ENCODE peak calls at places on chromosomes 13 and 19, in ten cellular contexts. One of them, this sample, is unnamed. For H3K9me3, the result is how much of the 10 kb centered on the place peaks cover.

GRCh38 chr19:41449079-41449864 is 6.3 kb downstream of the ERICH4 start:
- DNase-seq in AG04450: peak
- DNase-seq in testis: peak
- DNase-seq in CD4-positive, CD25-positive, alpha-beta regulatory T cell: peak
- DNase-seq in neuronal stem cell: peak
- DNase-seq in heart right ventricle: peak
- DNase-seq in CD8-positive, alpha-beta T cell: peak
- DNase-seq in H9: peak
- DNase-seq in CD4-positive, alpha-beta T cell: peak
- DNase-seq in naive thymus-derived CD4-positive, alpha-beta T cell: peak
- DNase-seq in this sample: peak

GRCh38 chr19:41869374-41869955 is 7.6 kb upstream of the CD79A start:
- DNase-seq in AG04450: no peak
- DNase-seq in testis: no peak
- DNase-seq in CD4-positive, CD25-positive, alpha-beta regulatory T cell: no peak
- DNase-seq in neuronal stem cell: no peak
- DNase-seq in heart right ventricle: no peak
- DNase-seq in CD8-positive, alpha-beta T cell: no peak
- DNase-seq in H9: no peak
- DNase-seq in CD4-positive, alpha-beta T cell: no peak
- DNase-seq in naive thymus-derived CD4-positive, alpha-beta T cell: no peak
- DNase-seq in this sample: no peak

GRCh38 chr13:83692800-83693199 is 189.5 kb downstream of the SLITRK1 start:
- DNase-seq in AG04450: no peak
- DNase-seq in testis: no peak
- DNase-seq in CD4-positive, CD25-positive, alpha-beta regulatory T cell: no peak
- DNase-seq in neuronal stem cell: no peak
- DNase-seq in heart right ventricle: no peak
- DNase-seq in CD8-positive, alpha-beta T cell: no peak
- DNase-seq in H9: no peak
- DNase-seq in CD4-positive, alpha-beta T cell: no peak
- DNase-seq in naive thymus-derived CD4-positive, alpha-beta T cell: no peak
- DNase-seq in this sample: no peak

GRCh38 chr13:113820813-113821651 is 42.8 kb downstream of the GAS6 start:
- DNase-seq in AG04450: peak
- DNase-seq in testis: peak
- DNase-seq in CD4-positive, CD25-positive, alpha-beta regulatory T cell: no peak
- DNase-seq in neuronal stem cell: no peak
- DNase-seq in heart right ventricle: peak
- DNase-seq in CD8-positive, alpha-beta T cell: no peak
- DNase-seq in H9: no peak
- DNase-seq in CD4-positive, alpha-beta T cell: no peak
- DNase-seq in naive thymus-derived CD4-positive, alpha-beta T cell: no peak
- DNase-seq in this sample: peak

GRCh38 chr19:41696402-41697197 is 8.5 kb upstream of the CEACAM7 start:
- DNase-seq in AG04450: no peak
- DNase-seq in testis: no peak
- DNase-seq in CD4-positive, CD25-positive, alpha-beta regulatory T cell: no peak
- DNase-seq in neuronal stem cell: no peak
- DNase-seq in heart right ventricle: no peak
- DNase-seq in CD8-positive, alpha-beta T cell: no peak
- DNase-seq in H9: peak
- DNase-seq in CD4-positive, alpha-beta T cell: no peak
- DNase-seq in naive thymus-derived CD4-positive, alpha-beta T cell: no peak
- DNase-seq in this sample: no peak

GRCh38 chr19:17936379-17936778 is 3.6 kb downstream of the CCDC124 start:
- DNase-seq in AG04450: no peak
- DNase-seq in testis: no peak
- DNase-seq in CD4-positive, CD25-positive, alpha-beta regulatory T cell: no peak
- DNase-seq in neuronal stem cell: no peak
- DNase-seq in heart right ventricle: no peak
- DNase-seq in CD8-positive, alpha-beta T cell: no peak
- DNase-seq in H9: no peak
- DNase-seq in CD4-positive, alpha-beta T cell: no peak
- DNase-seq in naive thymus-derived CD4-positive, alpha-beta T cell: no peak
- DNase-seq in this sample: no peak

GRCh38 chr13:112904436-112904960 is 64.5 kb upstream of the MCF2L start:
- DNase-seq in AG04450: no peak
- DNase-seq in testis: no peak
- DNase-seq in CD4-positive, CD25-positive, alpha-beta regulatory T cell: no peak
- DNase-seq in neuronal stem cell: no peak
- DNase-seq in heart right ventricle: no peak
- DNase-seq in CD8-positive, alpha-beta T cell: no peak
- DNase-seq in H9: no peak
- DNase-seq in CD4-positive, alpha-beta T cell: no peak
- DNase-seq in naive thymus-derived CD4-positive, alpha-beta T cell: no peak
- DNase-seq in this sample: no peak

GRCh38 chr19:14517840-14518505 is at the start of gene DNAJB1:
- DNase-seq in AG04450: no peak
- DNase-seq in testis: peak
- DNase-seq in CD4-positive, CD25-positive, alpha-beta regulatory T cell: no peak
- DNase-seq in neuronal stem cell: no peak
- DNase-seq in heart right ventricle: peak
- DNase-seq in CD8-positive, alpha-beta T cell: peak
- DNase-seq in H9: no peak
- DNase-seq in CD4-positive, alpha-beta T cell: no peak
- DNase-seq in naive thymus-derived CD4-positive, alpha-beta T cell: no peak
- DNase-seq in this sample: peak

GRCh38 chr13:79901336-79901735 is 420.4 kb downstream of the NDFIP2 start:
- DNase-seq in AG04450: no peak
- DNase-seq in testis: no peak
- DNase-seq in CD4-positive, CD25-positive, alpha-beta regulatory T cell: no peak
- DNase-seq in neuronal stem cell: no peak
- DNase-seq in heart right ventricle: no peak
- DNase-seq in CD8-positive, alpha-beta T cell: no peak
- DNase-seq in H9: no peak
- DNase-seq in CD4-positive, alpha-beta T cell: no peak
- DNase-seq in naive thymus-derived CD4-positive, alpha-beta T cell: no peak
- DNase-seq in this sample: no peak

GRCh38 chr13:41693434-41693833 is 236.1 kb downstream of the RGCC start:
- DNase-seq in AG04450: no peak
- DNase-seq in testis: no peak
- DNase-seq in CD4-positive, CD25-positive, alpha-beta regulatory T cell: no peak
- DNase-seq in neuronal stem cell: no peak
- DNase-seq in heart right ventricle: no peak
- DNase-seq in CD8-positive, alpha-beta T cell: no peak
- DNase-seq in H9: no peak
- DNase-seq in CD4-positive, alpha-beta T cell: no peak
- DNase-seq in naive thymus-derived CD4-positive, alpha-beta T cell: no peak
- DNase-seq in this sample: no peak

GRCh38 chr19:16040642-16041041 is 35.7 kb upstream of the TPM4 start:
- DNase-seq in AG04450: no peak
- DNase-seq in testis: no peak
- DNase-seq in CD4-positive, CD25-positive, alpha-beta regulatory T cell: no peak
- DNase-seq in neuronal stem cell: no peak
- DNase-seq in heart right ventricle: no peak
- DNase-seq in CD8-positive, alpha-beta T cell: no peak
- DNase-seq in H9: no peak
- DNase-seq in CD4-positive, alpha-beta T cell: no peak
- DNase-seq in naive thymus-derived CD4-positive, alpha-beta T cell: no peak
- DNase-seq in this sample: no peak

GRCh38 chr13:72255908-72256307 is 388.9 kb upstream of the DACH1 start:
- DNase-seq in AG04450: no peak
- DNase-seq in testis: peak
- DNase-seq in CD4-positive, CD25-positive, alpha-beta regulatory T cell: no peak
- DNase-seq in neuronal stem cell: peak
- DNase-seq in heart right ventricle: no peak
- DNase-seq in CD8-positive, alpha-beta T cell: no peak
- DNase-seq in H9: peak
- DNase-seq in CD4-positive, alpha-beta T cell: no peak
- DNase-seq in naive thymus-derived CD4-positive, alpha-beta T cell: no peak
- DNase-seq in this sample: no peak

GRCh38 chr13:25203256-25203794 is 31.2 kb upstream of the AMER2 start:
- DNase-seq in AG04450: no peak
- DNase-seq in testis: no peak
- DNase-seq in CD4-positive, CD25-positive, alpha-beta regulatory T cell: no peak
- DNase-seq in neuronal stem cell: no peak
- DNase-seq in heart right ventricle: no peak
- DNase-seq in CD8-positive, alpha-beta T cell: no peak
- DNase-seq in H9: no peak
- DNase-seq in CD4-positive, alpha-beta T cell: no peak
- DNase-seq in naive thymus-derived CD4-positive, alpha-beta T cell: no peak
- DNase-seq in this sample: no peak

GRCh38 chr13:97422118-97423054 is 11.6 kb upstream of the RAP2A start:
- DNase-seq in AG04450: no peak
- DNase-seq in testis: no peak
- DNase-seq in CD4-positive, CD25-positive, alpha-beta regulatory T cell: no peak
- DNase-seq in neuronal stem cell: no peak
- DNase-seq in heart right ventricle: no peak
- DNase-seq in CD8-positive, alpha-beta T cell: no peak
- DNase-seq in H9: no peak
- DNase-seq in CD4-positive, alpha-beta T cell: no peak
- DNase-seq in naive thymus-derived CD4-positive, alpha-beta T cell: no peak
- DNase-seq in this sample: peak

GRCh38 chr13:45325806-45326205 is 15.2 kb downstream of the TPT1 start:
- DNase-seq in AG04450: peak
- DNase-seq in testis: peak
- DNase-seq in CD4-positive, CD25-positive, alpha-beta regulatory T cell: no peak
- DNase-seq in neuronal stem cell: no peak
- DNase-seq in heart right ventricle: peak
- DNase-seq in CD8-positive, alpha-beta T cell: no peak
- DNase-seq in H9: no peak
- DNase-seq in CD4-positive, alpha-beta T cell: no peak
- DNase-seq in naive thymus-derived CD4-positive, alpha-beta T cell: no peak
- DNase-seq in this sample: peak

GRCh38 chr19:55669418-55670279 is 5.4 kb upstream of the EPN1 start:
- DNase-seq in AG04450: no peak
- DNase-seq in testis: no peak
- DNase-seq in CD4-positive, CD25-positive, alpha-beta regulatory T cell: no peak
- DNase-seq in neuronal stem cell: no peak
- DNase-seq in heart right ventricle: no peak
- DNase-seq in CD8-positive, alpha-beta T cell: no peak
- DNase-seq in H9: no peak
- DNase-seq in CD4-positive, alpha-beta T cell: no peak
- DNase-seq in naive thymus-derived CD4-positive, alpha-beta T cell: no peak
- DNase-seq in this sample: no peak

GRCh38 chr19:28905996-28906395 is 307.0 kb downstream of the UQCRFS1 start:
- DNase-seq in AG04450: peak
- DNase-seq in testis: no peak
- DNase-seq in CD4-positive, CD25-positive, alpha-beta regulatory T cell: no peak
- DNase-seq in neuronal stem cell: no peak
- DNase-seq in heart right ventricle: no peak
- DNase-seq in CD8-positive, alpha-beta T cell: no peak
- DNase-seq in H9: no peak
- DNase-seq in CD4-positive, alpha-beta T cell: no peak
- DNase-seq in naive thymus-derived CD4-positive, alpha-beta T cell: no peak
- DNase-seq in this sample: no peak

GRCh38 chr13:112790735-112791641 is 101.2 kb downstream of the ATP11A start:
- DNase-seq in AG04450: no peak
- DNase-seq in testis: no peak
- DNase-seq in CD4-positive, CD25-positive, alpha-beta regulatory T cell: no peak
- DNase-seq in neuronal stem cell: no peak
- DNase-seq in heart right ventricle: no peak
- DNase-seq in CD8-positive, alpha-beta T cell: no peak
- DNase-seq in H9: no peak
- DNase-seq in CD4-positive, alpha-beta T cell: no peak
- DNase-seq in naive thymus-derived CD4-positive, alpha-beta T cell: no peak
- DNase-seq in this sample: no peak

GRCh38 chr13:55244991-55245644 is 1895.6 kb upstream of the PRR20A start:
- DNase-seq in AG04450: no peak
- DNase-seq in testis: no peak
- DNase-seq in CD4-positive, CD25-positive, alpha-beta regulatory T cell: no peak
- DNase-seq in neuronal stem cell: peak
- DNase-seq in heart right ventricle: no peak
- DNase-seq in CD8-positive, alpha-beta T cell: no peak
- DNase-seq in H9: peak
- DNase-seq in CD4-positive, alpha-beta T cell: no peak
- DNase-seq in naive thymus-derived CD4-positive, alpha-beta T cell: no peak
- DNase-seq in this sample: no peak

GRCh38 chr13:20305587-20305986 is 73.5 kb upstream of the GJB6 start:
- DNase-seq in AG04450: no peak
- DNase-seq in testis: no peak
- DNase-seq in CD4-positive, CD25-positive, alpha-beta regulatory T cell: no peak
- DNase-seq in neuronal stem cell: no peak
- DNase-seq in heart right ventricle: no peak
- DNase-seq in CD8-positive, alpha-beta T cell: no peak
- DNase-seq in H9: no peak
- DNase-seq in CD4-positive, alpha-beta T cell: no peak
- DNase-seq in naive thymus-derived CD4-positive, alpha-beta T cell: no peak
- DNase-seq in this sample: no peak

GRCh38 chr19:45320997-45321775 is 1.5 kb downstream of the CKM start:
- DNase-seq in AG04450: no peak
- DNase-seq in testis: no peak
- DNase-seq in CD4-positive, CD25-positive, alpha-beta regulatory T cell: no peak
- DNase-seq in neuronal stem cell: no peak
- DNase-seq in heart right ventricle: no peak
- DNase-seq in CD8-positive, alpha-beta T cell: no peak
- DNase-seq in H9: no peak
- DNase-seq in CD4-positive, alpha-beta T cell: no peak
- DNase-seq in naive thymus-derived CD4-positive, alpha-beta T cell: no peak
- DNase-seq in this sample: no peak

GRCh38 chr19:52541608-52542007 is 14.1 kb downstream of the ZNF808 start:
- DNase-seq in AG04450: no peak
- DNase-seq in testis: no peak
- DNase-seq in CD4-positive, CD25-positive, alpha-beta regulatory T cell: no peak
- DNase-seq in neuronal stem cell: no peak
- DNase-seq in heart right ventricle: no peak
- DNase-seq in CD8-positive, alpha-beta T cell: no peak
- DNase-seq in H9: no peak
- DNase-seq in CD4-positive, alpha-beta T cell: no peak
- DNase-seq in naive thymus-derived CD4-positive, alpha-beta T cell: no peak
- DNase-seq in this sample: no peak
- H3K9me3 ChIP-seq in AG04450: under half
- H3K9me3 ChIP-seq in testis: under half
- H3K9me3 ChIP-seq in CD4-positive, CD25-positive, alpha-beta regulatory T cell: under half
- H3K9me3 ChIP-seq in neuronal stem cell: under half
- H3K9me3 ChIP-seq in heart right ventricle: under half
- H3K9me3 ChIP-seq in CD8-positive, alpha-beta T cell: under half
- H3K9me3 ChIP-seq in H9: under half
- H3K9me3 ChIP-seq in CD4-positive, alpha-beta T cell: under half
- H3K9me3 ChIP-seq in naive thymus-derived CD4-positive, alpha-beta T cell: under half
- H3K9me3 ChIP-seq in this sample: under half

GRCh38 chr19:21947775-21948174 is 63.0 kb downstream of the ZNF208 start:
- DNase-seq in AG04450: no peak
- DNase-seq in testis: no peak
- DNase-seq in CD4-positive, CD25-positive, alpha-beta regulatory T cell: no peak
- DNase-seq in neuronal stem cell: peak
- DNase-seq in heart right ventricle: no peak
- DNase-seq in CD8-positive, alpha-beta T cell: no peak
- DNase-seq in H9: no peak
- DNase-seq in CD4-positive, alpha-beta T cell: no peak
- DNase-seq in naive thymus-derived CD4-positive, alpha-beta T cell: no peak
- DNase-seq in this sample: no peak
- H3K9me3 ChIP-seq in AG04450: under half
- H3K9me3 ChIP-seq in testis: under half
- H3K9me3 ChIP-seq in CD4-positive, CD25-positive, alpha-beta regulatory T cell: under half
- H3K9me3 ChIP-seq in neuronal stem cell: under half
- H3K9me3 ChIP-seq in heart right ventricle: half or more
- H3K9me3 ChIP-seq in CD8-positive, alpha-beta T cell: under half
- H3K9me3 ChIP-seq in H9: half or more
- H3K9me3 ChIP-seq in CD4-positive, alpha-beta T cell: half or more
- H3K9me3 ChIP-seq in naive thymus-derived CD4-positive, alpha-beta T cell: half or more
- H3K9me3 ChIP-seq in this sample: under half

GRCh38 chr19:51326216-51327065 is 15.0 kb downstream of the IGLON5 start:
- DNase-seq in AG04450: no peak
- DNase-seq in testis: no peak
- DNase-seq in CD4-positive, CD25-positive, alpha-beta regulatory T cell: no peak
- DNase-seq in neuronal stem cell: no peak
- DNase-seq in heart right ventricle: no peak
- DNase-seq in CD8-positive, alpha-beta T cell: no peak
- DNase-seq in H9: no peak
- DNase-seq in CD4-positive, alpha-beta T cell: no peak
- DNase-seq in naive thymus-derived CD4-positive, alpha-beta T cell: no peak
- DNase-seq in this sample: no peak
- H3K9me3 ChIP-seq in AG04450: under half
- H3K9me3 ChIP-seq in testis: under half
- H3K9me3 ChIP-seq in CD4-positive, CD25-positive, alpha-beta regulatory T cell: under half
- H3K9me3 ChIP-seq in neuronal stem cell: under half
- H3K9me3 ChIP-seq in heart right ventricle: under half
- H3K9me3 ChIP-seq in CD8-positive, alpha-beta T cell: under half
- H3K9me3 ChIP-seq in H9: under half
- H3K9me3 ChIP-seq in CD4-positive, alpha-beta T cell: under half
- H3K9me3 ChIP-seq in naive thymus-derived CD4-positive, alpha-beta T cell: under half
- H3K9me3 ChIP-seq in this sample: under half

GRCh38 chr13:58434943-58435342 is 803.4 kb downstream of the PCDH17 start:
- DNase-seq in AG04450: no peak
- DNase-seq in testis: no peak
- DNase-seq in CD4-positive, CD25-positive, alpha-beta regulatory T cell: no peak
- DNase-seq in neuronal stem cell: no peak
- DNase-seq in heart right ventricle: no peak
- DNase-seq in CD8-positive, alpha-beta T cell: no peak
- DNase-seq in H9: no peak
- DNase-seq in CD4-positive, alpha-beta T cell: no peak
- DNase-seq in naive thymus-derived CD4-positive, alpha-beta T cell: no peak
- DNase-seq in this sample: no peak
- H3K9me3 ChIP-seq in AG04450: under half
- H3K9me3 ChIP-seq in testis: under half
- H3K9me3 ChIP-seq in CD4-positive, CD25-positive, alpha-beta regulatory T cell: under half
- H3K9me3 ChIP-seq in neuronal stem cell: under half
- H3K9me3 ChIP-seq in heart right ventricle: under half
- H3K9me3 ChIP-seq in CD8-positive, alpha-beta T cell: under half
- H3K9me3 ChIP-seq in H9: under half
- H3K9me3 ChIP-seq in CD4-positive, alpha-beta T cell: under half
- H3K9me3 ChIP-seq in naive thymus-derived CD4-positive, alpha-beta T cell: under half
- H3K9me3 ChIP-seq in this sample: under half

This sample was measured in right cardiac atrium.